ENCODE peak calls at places on chromosomes 12 and 14, in five cellular contexts. V, L, R, B and E are unnamed samples.

GRCh38 chr14:104316723-104317499 is 178.5 kb downstream of the KIF26A start:
- DNase-seq in V (peak), L (no peak), R (no peak), B (no peak), E (peak)

GRCh38 chr14:24298892-24299254 is 707 bp downstream of the DHRS1 start:
- DNase-seq in V (no peak), L (peak), R (no peak), B (peak), E (no peak)

GRCh38 chr14:63388766-63389431 is 70.2 kb upstream of the GPHB5 start:
- DNase-seq in V (peak), L (peak), R (peak), B (peak), E (peak)

GRCh38 chr12:91381309-91381804 is 198.7 kb upstream of the DCN start:
- DNase-seq in V (peak), L (peak), R (no peak), B (no peak), E (peak)

GRCh38 chr14:55877942-55878341 is 240.3 kb upstream of the PELI2 start:
- DNase-seq in V (no peak), L (no peak), R (no peak), B (no peak), E (no peak)

GRCh38 chr12:79296128-79296527 is 394.6 kb downstream of the PAWR start:
- DNase-seq in V (no peak), L (no peak), R (no peak), B (no peak), E (no peak)

GRCh38 chr12:556498-556897 is 96.8 kb downstream of the B4GALNT3 start:
- DNase-seq in V (no peak), L (no peak), R (peak), B (no peak), E (no peak)

GRCh38 chr14:68849416-68849815 is 56.5 kb upstream of the ZFP36L1 start:
- DNase-seq in V (peak), L (no peak), R (no peak), B (no peak), E (no peak)

GRCh38 chr12:68350753-68351152 is 18.6 kb upstream of the MDM1 start:
- DNase-seq in V (no peak), L (no peak), R (no peak), B (no peak), E (no peak)

GRCh38 chr14:96215845-96216244 is 11.2 kb downstream of the BDKRB2 start:
- DNase-seq in V (no peak), L (no peak), R (no peak), B (no peak), E (no peak)

GRCh38 chr14:103223818-103224352 is 100.6 kb downstream of the TNFAIP2 start:
- DNase-seq in V (no peak), L (no peak), R (no peak), B (no peak), E (no peak)

GRCh38 chr14:35349966-35350365 is 54.6 kb downstream of the NFKBIA start:
- DNase-seq in V (no peak), L (no peak), R (no peak), B (no peak), E (no peak)

GRCh38 chr12:19105468-19105867 is 24.1 kb upstream of the PLEKHA5 start:
- DNase-seq in V (no peak), L (no peak), R (no peak), B (no peak), E (no peak)

GRCh38 chr14:55609681-55610080 is 29.7 kb downstream of the KTN1 start:
- DNase-seq in V (no peak), L (no peak), R (no peak), B (peak), E (no peak)

GRCh38 chr12:105947906-105948305 is 190.8 kb downstream of the NUAK1 start:
- DNase-seq in V (no peak), L (no peak), R (no peak), B (no peak), E (no peak)

GRCh38 chr12:127822743-127823433 is 444.1 kb upstream of the TMEM132C start:
- DNase-seq in V (peak), L (no peak), R (no peak), B (no peak), E (no peak)

GRCh38 chr14:37650356-37651037 is 55.1 kb downstream of the TTC6 start:
- DNase-seq in V (no peak), L (no peak), R (no peak), B (peak), E (no peak)

GRCh38 chr14:64861916-64862315 is 17.8 kb downstream of the SPTB start:
- DNase-seq in V (no peak), L (no peak), R (no peak), B (no peak), E (no peak)

GRCh38 chr14:89813485-89814080 is 140.9 kb downstream of the EFCAB11 start:
- DNase-seq in V (no peak), L (no peak), R (no peak), B (no peak), E (no peak)

GRCh38 chr14:95217391-95217900 is 60.1 kb upstream of the DICER1 start:
- DNase-seq in V (no peak), L (no peak), R (no peak), B (no peak), E (no peak)

GRCh38 chr14:58637040-58637390 is 747 bp upstream of the DACT1 start:
- DNase-seq in V (peak), L (peak), R (peak), B (no peak), E (peak)

GRCh38 chr14:39264057-39264456 is 30.3 kb downstream of the MIA2 start:
- DNase-seq in V (no peak), L (no peak), R (no peak), B (no peak), E (no peak)

GRCh38 chr12:127515941-127516340 is 751.0 kb upstream of the TMEM132C start:
- DNase-seq in V (no peak), L (no peak), R (no peak), B (no peak), E (no peak)

GRCh38 chr12:32032205-32032810 is 73.1 kb downstream of the RESF1 start:
- DNase-seq in V (no peak), L (no peak), R (no peak), B (no peak), E (no peak)

GRCh38 chr12:86117711-86118110 is 138.5 kb downstream of the MGAT4C start:
- DNase-seq in V (no peak), L (peak), R (no peak), B (no peak), E (no peak)

GRCh38 chr14:99412122-99413061 is 68.3 kb downstream of the SETD3 start:
- DNase-seq in V (no peak), L (no peak), R (no peak), B (no peak), E (no peak)

GRCh38 chr14:22472935-22473854 is 115.8 kb downstream of the DAD1 start:
- DNase-seq in V (peak), L (peak), R (no peak), B (peak), E (no peak)

GRCh38 chr14:22472466-22472865 is 116.6 kb downstream of the DAD1 start:
- DNase-seq in V (no peak), L (no peak), R (no peak), B (no peak), E (no peak)

GRCh38 chr14:22469541-22470303 is 119.3 kb downstream of the DAD1 start:
- DNase-seq in V (no peak), L (no peak), R (no peak), B (no peak), E (no peak)

GRCh38 chr14:22474730-22475351 is 114.2 kb downstream of the DAD1 start:
- DNase-seq in V (no peak), L (no peak), R (no peak), B (no peak), E (no peak)

GRCh38 chr14:22471545-22472121 is 117.4 kb downstream of the DAD1 start:
- DNase-seq in V (peak), L (peak), R (peak), B (peak), E (no peak)
- TF ChIP-seq CTCF in V (peak), L (peak), R (peak), B (peak), E (no peak)

GRCh38 chr12:55001198-55001827 is 16.8 kb upstream of the TESPA1 start:
- DNase-seq in V (no peak), L (no peak), R (no peak), B (no peak), E (no peak)

GRCh38 chr12:54996235-54996634 is 11.7 kb upstream of the TESPA1 start:
- DNase-seq in V (no peak), L (no peak), R (no peak), B (no peak), E (no peak)

GRCh38 chr12:54998958-54999510 is 14.5 kb upstream of the TESPA1 start:
- DNase-seq in V (no peak), L (no peak), R (no peak), B (no peak), E (no peak)

GRCh38 chr12:55002355-55002754 is 17.4 kb upstream of the NEUROD4 start:
- DNase-seq in V (no peak), L (no peak), R (no peak), B (no peak), E (no peak)

DNA sequence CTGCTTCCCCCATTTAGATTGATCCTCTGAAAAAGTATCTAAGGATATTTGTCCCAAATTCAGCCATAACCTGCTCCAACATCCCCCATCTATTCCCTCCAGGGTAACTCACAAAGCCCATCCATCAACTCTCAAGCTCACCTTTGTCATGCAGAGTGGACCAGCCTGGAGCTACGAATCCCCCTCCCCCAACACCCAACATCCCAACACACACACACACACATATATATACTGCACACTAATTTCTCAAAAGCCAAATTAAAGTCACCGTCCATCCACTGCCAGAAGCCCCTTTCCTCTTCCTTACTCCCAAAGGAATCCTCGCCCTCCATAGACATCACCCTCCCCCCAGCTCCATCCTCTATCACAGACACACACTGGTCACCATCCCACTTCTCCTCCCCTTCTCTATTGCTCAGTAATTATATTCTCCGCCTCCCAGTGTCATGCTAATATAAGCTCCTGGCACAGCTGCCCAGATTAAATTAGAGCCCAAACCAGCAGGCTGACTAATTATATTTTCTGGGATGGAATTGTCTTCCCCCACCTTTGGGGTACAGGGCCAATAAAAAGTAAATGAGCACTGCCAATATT is 13.4 kb upstream of the TESPA1 start:
- DNase-seq in V (no peak), L (no peak), R (no peak), B (no peak), E (no peak)
- H3K4me3 ChIP-seq in V (no peak), L (no peak), R (no peak), B (no peak), E (no peak)

DNA sequence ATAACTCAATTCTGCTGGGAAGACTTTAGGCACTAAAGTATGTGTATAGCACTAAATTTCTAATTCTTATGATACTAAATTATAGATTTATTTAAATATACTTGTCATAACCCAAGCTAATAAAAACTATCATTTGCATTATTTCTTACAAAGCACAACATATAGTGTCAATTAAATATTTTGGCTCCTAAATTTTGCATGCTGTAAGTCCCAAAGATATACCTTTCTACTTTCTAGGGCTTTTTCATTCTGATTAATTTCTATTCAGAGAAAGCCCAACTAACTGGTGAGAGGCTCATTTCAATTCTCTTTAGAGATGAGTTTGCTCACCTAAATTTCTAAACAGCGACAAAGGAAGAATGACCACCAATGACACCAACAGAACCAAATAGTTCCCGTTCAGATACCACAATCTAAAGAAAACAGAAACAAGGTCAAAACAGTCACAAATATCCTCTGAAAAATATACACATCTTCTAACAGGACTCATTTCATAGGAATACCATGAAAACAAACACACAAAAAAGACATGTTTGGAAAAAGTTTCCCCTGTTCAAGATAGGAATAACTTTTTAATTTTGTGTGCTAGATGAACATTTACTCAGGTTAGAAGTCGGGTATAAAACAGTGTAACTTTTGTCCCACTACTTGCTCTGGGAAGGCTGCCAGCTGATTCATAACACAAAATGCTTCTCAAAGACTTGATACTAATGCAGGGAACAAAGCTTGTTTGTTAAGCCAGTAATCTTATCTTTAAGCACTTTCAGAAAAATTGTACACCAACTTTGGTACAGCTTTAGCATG is 7.6 kb downstream of the SLC38A2 start:
- DNase-seq in V (peak), L (peak), R (no peak), B (peak), E (no peak)
- TF ChIP-seq POLR2A in V (no peak), L (no peak), R (no peak), B (peak), E (no peak)

DNA sequence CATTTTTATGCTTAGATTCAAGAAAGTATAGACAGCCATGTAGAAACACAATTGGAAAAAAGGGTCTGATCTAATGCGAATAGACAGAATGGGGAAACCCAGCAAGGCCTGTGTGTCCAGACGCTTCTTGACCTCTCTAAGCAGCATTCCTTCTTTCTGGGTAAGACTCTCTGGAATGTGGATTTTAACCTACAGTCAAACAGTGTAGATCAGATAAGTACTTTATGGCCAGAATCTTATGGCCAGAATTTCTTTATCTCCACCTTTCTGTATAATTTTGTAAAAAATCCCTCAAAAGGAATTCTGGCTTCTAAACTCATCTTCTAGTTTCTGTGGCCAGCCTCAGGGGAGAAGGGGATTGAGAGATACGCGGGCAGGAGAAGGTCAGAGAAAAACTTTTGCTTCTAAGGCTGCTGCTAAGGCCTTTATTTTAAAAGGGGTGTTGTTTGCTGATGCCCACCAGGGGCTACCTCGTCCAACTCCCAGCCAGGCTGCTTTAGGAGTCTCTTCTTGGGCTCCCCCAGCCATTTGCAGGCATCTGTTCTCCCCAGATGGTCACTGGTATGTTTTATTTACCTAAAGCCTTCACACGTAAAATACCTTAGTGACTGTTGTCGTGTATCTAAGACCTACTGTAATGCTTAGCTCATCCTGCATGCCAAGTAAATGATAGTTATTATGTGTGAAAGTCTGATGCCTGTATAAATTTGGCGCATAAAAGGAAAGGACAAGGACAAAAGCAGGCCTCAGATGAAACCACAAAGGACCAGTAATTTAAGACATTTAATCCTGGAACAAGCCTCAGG is 68.4 kb downstream of the ANO6 start:
- DNase-seq in V (no peak), L (peak), R (no peak), B (peak), E (no peak)
- TF ChIP-seq CTCF in V (no peak), L (no peak), R (no peak), B (no peak), E (no peak)

DNA sequence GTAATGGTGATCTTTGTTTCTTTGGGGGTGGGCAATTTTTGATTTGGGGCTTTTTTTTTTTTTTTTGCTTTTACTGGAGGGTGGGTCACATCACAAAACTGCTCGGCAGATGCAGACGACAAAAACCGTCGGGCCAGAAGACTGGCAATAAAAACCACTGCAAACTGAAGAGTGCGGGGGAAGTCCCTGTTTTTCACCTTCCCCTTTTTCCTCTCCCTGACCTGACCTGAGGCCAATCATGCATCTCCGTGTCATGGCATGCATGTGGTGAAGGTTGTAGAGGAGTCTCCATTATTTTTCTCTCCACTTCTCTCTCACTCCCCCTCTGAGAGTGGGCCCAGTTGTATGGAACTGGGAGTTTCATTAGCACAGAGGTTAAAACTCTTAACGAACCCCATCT is 57.5 kb downstream of the AP5M1 start:
- DNase-seq in V (no peak), L (no peak), R (no peak), B (no peak), E (no peak)
- H3K4me3 ChIP-seq in V (no peak), L (no peak), R (no peak), B (no peak), E (no peak)